ENCODE peak calls at places on chromosomes 1 and 21, in eight cellular contexts. H is lung, U is psoas muscle, V is heart right ventricle, I is fibroblast of lung, Y is tibial artery, Q is upper lobe of right lung, M is OCI-LY7. P is an unnamed sample.

GRCh38 chr1:213051881-213052202 is 801 bp downstream of the RPS6KC1 start:
- DNase-seq in H (no peak), U (no peak), V (no peak), I (no peak), Y (no peak), Q (no peak), M (no peak), P (no peak)

GRCh38 chr1:3186526-3186921 is 117.5 kb downstream of the PRDM16 start:
- DNase-seq in H (peak; percentile 56), U (peak; percentile 60), V (peak; percentile 67), I (peak; percentile 11), Y (peak; percentile 95), Q (peak; percentile 76), M (no peak), P (peak; percentile 28)

GRCh38 chr1:9281907-9282306 is 10.8 kb upstream of the SPSB1 start:
- DNase-seq in H (no peak), U (no peak), V (no peak), I (no peak), Y (no peak), Q (no peak), M (no peak), P (peak; percentile 55)

GRCh38 chr1:46495778-46496177 is 6.1 kb downstream of the DMBX1 start:
- DNase-seq in H (no peak), U (no peak), V (no peak), I (no peak), Y (no peak), Q (no peak), M (no peak), P (no peak)

GRCh38 chr1:195740862-195741261 is 867.4 kb downstream of the KCNT2 start:
- DNase-seq in H (no peak), U (no peak), V (no peak), I (no peak), Y (no peak), Q (no peak), M (no peak), P (no peak)

GRCh38 chr1:116878804-116879477 is 30.8 kb upstream of the PTGFRN start:
- DNase-seq in H (no peak), U (peak; percentile 25), V (peak; percentile 40), I (peak; percentile 22), Y (no peak), Q (no peak), M (no peak), P (no peak)

GRCh38 chr1:26288311-26288941 is 8.5 kb downstream of the SH3BGRL3 start:
- DNase-seq in H (no peak), U (no peak), V (no peak), I (no peak), Y (no peak), Q (no peak), M (peak; percentile 83), P (peak; percentile 60)

GRCh38 chr1:10724948-10725852 is 71.2 kb downstream of the CASZ1 start:
- DNase-seq in H (peak; percentile 49), U (peak; percentile 83), V (peak; percentile 72), I (peak; percentile 40), Y (peak; percentile 40), Q (peak; percentile 84), M (no peak), P (peak; percentile 55)

GRCh38 chr1:244113532-244114320 is 62.6 kb downstream of the ZBTB18 start:
- DNase-seq in H (no peak), U (no peak), V (no peak), I (no peak), Y (no peak), Q (no peak), M (no peak), P (no peak)

GRCh38 chr1:29749546-29749945 is 513.2 kb downstream of the PTPRU start:
- DNase-seq in H (no peak), U (no peak), V (no peak), I (no peak), Y (no peak), Q (no peak), M (no peak), P (no peak)

GRCh38 chr1:151311589-151312331 is 15.5 kb downstream of the PI4KB start:
- DNase-seq in H (peak; percentile 81), U (peak; percentile 84), V (peak; percentile 33), I (peak; percentile 100), Y (peak; percentile 91), Q (no peak), M (no peak), P (peak; percentile 99)

GRCh38 chr1:4959216-4959615 is 304.8 kb downstream of the AJAP1 start:
- DNase-seq in H (no peak), U (no peak), V (no peak), I (no peak), Y (no peak), Q (peak; percentile 32), M (no peak), P (no peak)

GRCh38 chr1:209291715-209292114 is 291.8 kb upstream of the CAMK1G start:
- DNase-seq in H (no peak), U (no peak), V (no peak), I (no peak), Y (no peak), Q (no peak), M (no peak), P (no peak)

GRCh38 chr1:171107969-171108368 is 17.3 kb downstream of the FMO3 start:
- DNase-seq in H (no peak), U (no peak), V (no peak), I (no peak), Y (no peak), Q (no peak), M (no peak), P (no peak)

GRCh38 chr1:37561794-37562132 is 5.0 kb downstream of the DNALI1 start:
- DNase-seq in H (no peak), U (peak; percentile 18), V (no peak), I (peak; percentile 31), Y (no peak), Q (no peak), M (peak; percentile 64), P (peak; percentile 42)

GRCh38 chr1:38138498-38139233 is 92.1 kb upstream of the POU3F1 start:
- DNase-seq in H (peak; percentile 83), U (peak; percentile 69), V (peak; percentile 80), I (peak; percentile 92), Y (peak; percentile 82), Q (peak; percentile 88), M (no peak), P (peak; percentile 93)

GRCh38 chr1:212671342-212672031 is 28.2 kb downstream of the BATF3 start:
- DNase-seq in H (peak; percentile 46), U (peak; percentile 31), V (no peak), I (peak; percentile 46), Y (peak; percentile 61), Q (no peak), M (peak; percentile 29), P (peak; percentile 19)

GRCh38 chr21:39662411-39662953 is 49.7 kb downstream of the B3GALT5 start:
- DNase-seq in H (no peak), U (no peak), V (no peak), I (no peak), Y (no peak), Q (no peak), M (no peak), P (no peak)
- TF ChIP-seq CTCF in H (no peak), U (no peak), V (no peak), I (no peak), Y (no peak), Q (no peak), M (no peak), P (no peak)

DNA sequence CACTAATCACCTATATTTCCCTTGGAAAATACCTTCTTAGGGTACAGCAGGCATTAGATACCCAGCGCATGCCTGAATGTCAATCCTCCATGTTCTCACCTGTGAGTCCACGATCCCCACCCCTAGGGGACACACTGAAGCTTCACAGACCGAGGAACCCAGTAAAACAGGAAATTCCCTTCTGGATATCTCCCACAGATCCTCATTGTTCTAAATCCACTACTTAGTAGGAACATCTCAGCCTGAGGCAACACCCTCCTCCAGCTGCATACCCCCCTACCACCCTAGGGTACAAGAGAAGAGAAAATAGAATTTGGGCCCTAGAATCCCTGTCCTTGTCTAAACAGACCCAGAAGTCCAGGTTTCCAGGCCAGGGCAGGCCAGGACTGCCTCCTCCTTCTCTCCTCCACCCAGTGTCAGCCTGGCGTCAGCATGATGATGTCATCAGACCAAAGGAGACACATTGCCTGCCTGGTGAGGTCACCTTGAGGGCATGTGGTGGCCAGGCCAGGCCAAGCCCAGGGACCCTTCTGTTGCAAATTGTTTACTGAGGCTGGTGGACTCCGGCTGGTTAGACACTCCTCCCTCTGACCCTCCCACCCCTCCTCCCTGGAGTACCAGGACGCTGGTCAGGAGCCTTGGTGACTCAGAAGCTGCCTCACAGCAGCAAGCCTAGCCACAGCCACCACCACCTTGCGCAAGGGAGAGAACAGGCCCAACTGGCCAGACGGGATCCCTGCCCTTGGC is 6.2 kb downstream of the NECTIN4 start:
- DNase-seq in H (peak; percentile 95), U (peak; percentile 86), V (peak; percentile 69), I (peak; percentile 96), Y (peak; percentile 87), Q (peak; percentile 97), M (no peak), P (peak; percentile 96)
- H3K4me3 ChIP-seq in H (no peak overlapping the region), U (no peak overlapping the region), V (no peak overlapping the region), I (no peak overlapping the region), Y (no peak overlapping the region), Q (no peak overlapping the region), M (no peak overlapping the region), P (no peak overlapping the region)

GRCh38 chr1:154186177-154186576 is 5.7 kb downstream of the TPM3 start:
- DNase-seq in H (peak; percentile 65), U (peak; percentile 49), V (no peak), I (peak; percentile 59), Y (no peak), Q (peak; percentile 80), M (peak; percentile 67), P (peak; percentile 46)
- TF ChIP-seq CTCF in H (no peak), U (peak; percentile 55), V (no peak), I (peak; percentile 32), Y (peak; percentile 21), Q (peak; percentile 58), M (peak; percentile 84), P (peak; percentile 20)

GRCh38 chr21:34883501-34884271 is 165.4 kb downstream of the RUNX1 start:
- DNase-seq in H (no peak), U (no peak), V (no peak), I (peak; percentile 44), Y (no peak), Q (no peak), M (no peak), P (peak; percentile 33)

GRCh38 chr21:34882719-34883131 is 166.4 kb downstream of the RUNX1 start:
- DNase-seq in H (no peak), U (no peak), V (no peak), I (no peak), Y (no peak), Q (no peak), M (peak; percentile 28), P (no peak)

GRCh38 chr21:34885125-34885524 is 164.0 kb downstream of the RUNX1 start:
- DNase-seq in H (no peak), U (no peak), V (no peak), I (peak; percentile 43), Y (no peak), Q (no peak), M (no peak), P (peak; percentile 45)

GRCh38 chr21:34885636-34886553 is 163.2 kb downstream of the RUNX1 start:
- DNase-seq in H (no peak), U (peak; percentile 29), V (no peak), I (peak; percentile 46), Y (no peak), Q (no peak), M (no peak), P (no peak)

DNA sequence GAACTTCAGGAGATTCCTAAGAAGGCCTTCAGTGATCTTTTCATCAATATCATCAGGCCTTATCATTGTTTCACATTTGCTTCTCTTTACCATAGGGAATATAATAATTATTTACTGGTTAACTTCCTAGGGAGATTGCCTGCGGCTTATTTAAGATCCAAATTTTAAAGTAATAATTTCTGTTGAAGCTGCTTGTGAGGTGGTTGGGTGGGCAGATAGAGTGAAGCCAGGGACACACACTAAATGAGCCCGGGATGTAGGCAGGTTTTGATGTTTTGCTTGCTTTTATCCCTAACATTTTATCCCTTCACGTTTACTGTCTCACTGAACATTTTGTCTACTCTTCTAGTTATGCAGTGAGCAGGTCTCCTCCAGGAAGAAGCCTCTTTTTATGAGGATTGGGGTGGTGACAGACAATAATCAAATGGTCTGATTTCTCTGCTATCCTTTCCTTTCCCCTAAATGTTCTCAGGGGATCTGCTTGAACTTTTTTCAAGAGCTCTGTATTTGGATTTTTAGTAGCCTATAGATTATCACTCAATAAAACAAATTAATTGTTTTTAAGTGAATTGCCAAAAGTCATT is 164.7 kb downstream of the RUNX1 start:
- DNase-seq in H (no peak), U (no peak), V (no peak), I (peak; percentile 37), Y (no peak), Q (no peak), M (no peak), P (no peak)
- H3K4me3 ChIP-seq in H (peak overlapping the region; percentile 46), U (peak overlapping the region; percentile 87), V (peak overlapping the region; percentile 64), I (peak overlapping the region; percentile 51), Y (peak overlapping the region; percentile 67), Q (peak overlapping the region; percentile 77), M (no peak overlapping the region), P (peak overlapping the region; percentile 79)